ENCODE peak calls at places on chromosomes 4 and X, in eight cellular contexts. I, K, J, P, D, R, Q and F are unnamed samples.

GRCh38 chrX:110531873-110532272 is 173.2 kb downstream of the RTL9 start:
- DNase-seq in I (no peak), K (no peak), J (no peak), P (no peak), D (no peak), R (peak; percentile 50), Q (no peak), F (no peak)

GRCh38 chr4:2048831-2049230 is 10.3 kb upstream of the NAT8L start:
- DNase-seq in I (peak; percentile 38), K (peak; percentile 45), J (no peak), P (no peak), D (no peak), R (no peak), Q (no peak), F (no peak)

GRCh38 chr4:11805837-11806236 is 377.1 kb upstream of the HS3ST1 start:
- DNase-seq in I (peak; percentile 46), K (peak; percentile 2), J (no peak), P (peak; percentile 6), D (no peak), R (peak; percentile 5), Q (no peak), F (peak; percentile 60)

GRCh38 chrX:104195489-104196084 is 29.3 kb downstream of the FAM199X start:
- DNase-seq in I (peak; percentile 30), K (peak; percentile 49), J (no peak), P (peak; percentile 21), D (no peak), R (no peak), Q (no peak), F (peak; percentile 80)

GRCh38 chr4:73883306-73883705 is 14.1 kb downstream of the CXCL1 start:
- DNase-seq in I (peak; percentile 23), K (peak; percentile 6), J (no peak), P (peak; percentile 21), D (no peak), R (peak; percentile 89), Q (no peak), F (no peak)

GRCh38 chrX:109685656-109686078 is 47.4 kb downstream of the ACSL4 start:
- DNase-seq in I (no peak), K (no peak), J (no peak), P (peak; percentile 18), D (no peak), R (no peak), Q (no peak), F (no peak)

GRCh38 chr4:156673483-156673882 is 298.1 kb downstream of the PDGFC start:
- DNase-seq in I (no peak), K (no peak), J (no peak), P (no peak), D (no peak), R (peak; percentile 83), Q (no peak), F (no peak)

GRCh38 chr4:119286377-119287002 is 35.4 kb downstream of the FABP2 start:
- DNase-seq in I (peak; percentile 68), K (peak; percentile 25), J (no peak), P (peak; percentile 66), D (no peak), R (peak; percentile 76), Q (no peak), F (peak; percentile 73)

GRCh38 chrX:77698242-77698641 is 87.8 kb downstream of the ATRX start:
- DNase-seq in I (no peak), K (no peak), J (no peak), P (no peak), D (no peak), R (no peak), Q (no peak), F (no peak)

GRCh38 chr4:155173371-155173770 is 35.1 kb upstream of the NPY2R start:
- DNase-seq in I (no peak), K (no peak), J (no peak), P (no peak), D (no peak), R (peak; percentile 17), Q (no peak), F (no peak)

GRCh38 chr4:15920723-15921591 is 17.6 kb downstream of the FGFBP1 start:
- DNase-seq in I (peak; percentile 93), K (no peak), J (no peak), P (no peak), D (no peak), R (peak; percentile 99), Q (peak; percentile 72), F (no peak)

GRCh38 chr4:126441173-126441810 is 1126.5 kb downstream of the FAT4 start:
- DNase-seq in I (no peak), K (no peak), J (no peak), P (no peak), D (no peak), R (peak; percentile 20), Q (no peak), F (no peak)

GRCh38 chr4:173128199-173128890 is 40.3 kb upstream of the GALNT7 start:
- DNase-seq in I (no peak), K (no peak), J (no peak), P (no peak), D (no peak), R (no peak), Q (no peak), F (no peak)

GRCh38 chr4:105895324-105895608 is at the start of gene NPNT:
- DNase-seq in I (peak; percentile 63), K (peak; percentile 7), J (peak; percentile 82), P (peak; percentile 30), D (no peak), R (peak; percentile 4), Q (no peak), F (no peak)

GRCh38 chrX:17464196-17464595 is 89.2 kb downstream of the NHS start:
- DNase-seq in I (no peak), K (no peak), J (no peak), P (no peak), D (no peak), R (peak; percentile 73), Q (no peak), F (no peak)

GRCh38 chrX:118271770-118272169 is 74.1 kb upstream of the WDR44 start:
- DNase-seq in I (no peak), K (no peak), J (no peak), P (no peak), D (no peak), R (peak; percentile 8), Q (no peak), F (no peak)

GRCh38 chrX:68261060-68261672 is 172.1 kb downstream of the OPHN1 start:
- DNase-seq in I (no peak), K (peak; percentile 5), J (no peak), P (no peak), D (no peak), R (peak; percentile 38), Q (no peak), F (no peak)

GRCh38 chr4:147638942-147639341 is 21.7 kb downstream of the TMEM184C start:
- DNase-seq in I (peak; percentile 12), K (no peak), J (no peak), P (peak; percentile 23), D (no peak), R (peak; percentile 68), Q (no peak), F (no peak)

GRCh38 chr4:128924951-128925350 is 115.5 kb downstream of the JADE1 start:
- DNase-seq in I (no peak), K (no peak), J (no peak), P (no peak), D (no peak), R (peak; percentile 57), Q (no peak), F (peak; percentile 39)

GRCh38 chr4:183532823-183533222 is 28.0 kb downstream of the ING2 start:
- DNase-seq in I (peak; percentile 57), K (no peak), J (no peak), P (no peak), D (no peak), R (peak; percentile 86), Q (no peak), F (no peak)

GRCh38 chr4:124414641-124415040 is 297.9 kb downstream of the ANKRD50 start:
- DNase-seq in I (no peak), K (no peak), J (no peak), P (no peak), D (no peak), R (peak; percentile 60), Q (no peak), F (no peak)

GRCh38 chr4:31998807-31999206 is 1278.6 kb downstream of the PCDH7 start:
- DNase-seq in I (no peak), K (peak; percentile 51), J (peak; percentile 44), P (no peak), D (no peak), R (no peak), Q (no peak), F (no peak)

GRCh38 chr4:917466-917865 is 14.7 kb downstream of the GAK start:
- DNase-seq in I (no peak), K (no peak), J (no peak), P (no peak), D (no peak), R (no peak), Q (no peak), F (no peak)

GRCh38 chr4:152102184-152103000 is 341.6 kb upstream of the GATB start:
- DNase-seq in I (no peak), K (no peak), J (no peak), P (no peak), D (no peak), R (peak; percentile 83), Q (no peak), F (no peak)

GRCh38 chr4:189304755-189305154 is 635.9 kb upstream of the FRG1 start:
- DNase-seq in I (no peak), K (no peak), J (no peak), P (no peak), D (no peak), R (no peak), Q (no peak), F (no peak)